ENCODE peak calls at places on chromosomes 4 and X, in nine cellular contexts. A, F, C, K, D, P, B, U and I are unnamed samples.

GRCh38 chrX:56761167-56761566 is 32.1 kb downstream of the NBDY start:
- DNase-seq in U (no peak), P (no peak), B (peak; percentile 76), K (no peak), A (no peak), D (no peak), C (no peak), F (no peak), I (no peak)

GRCh38 chrX:57516491-57516890 is 75.3 kb upstream of the ZXDB start:
- DNase-seq in K (no peak), A (no peak), U (no peak), P (no peak), D (no peak), B (no peak), C (no peak), F (no peak), I (no peak)

GRCh38 chr4:85707591-85707990 is 232.6 kb downstream of the ARHGAP24 start:
- DNase-seq in P (no peak), B (no peak), A (no peak), F (no peak), K (no peak), C (no peak), U (no peak), D (no peak), I (no peak)

GRCh38 chrX:41153453-41153852 is 68.2 kb downstream of the USP9X start:
- DNase-seq in K (no peak), C (peak; percentile 19), D (no peak), P (no peak), B (no peak), A (no peak), F (no peak), U (no peak), I (no peak)

GRCh38 chrX:356385-357034 is 30.2 kb downstream of the PPP2R3B start:
- DNase-seq in D (no peak), B (peak; percentile 69), U (no peak), F (no peak), A (no peak), P (no peak), K (peak; percentile 7), C (no peak), I (peak; percentile 40)

GRCh38 chrX:153831435-153832150 is 1.2 kb upstream of the PDZD4 start:
- DNase-seq in U (no peak), C (no peak), K (no peak), B (no peak), F (no peak), A (no peak), P (no peak), D (no peak), I (no peak)

GRCh38 chr4:52979821-52980590 is 117.9 kb downstream of the RASL11B start:
- DNase-seq in P (no peak), B (no peak), A (no peak), K (no peak), C (no peak), D (no peak), U (no peak), F (no peak), I (peak; percentile 12)

GRCh38 chrX:136674270-136674986 is 26.5 kb downstream of the CD40LG start:
- DNase-seq in P (no peak), C (no peak), U (no peak), A (peak; percentile 57), D (peak; percentile 53), F (no peak), B (no peak), K (no peak), I (no peak)

GRCh38 chrX:24371391-24371972 is 11.0 kb downstream of the SUPT20HL1 start:
- DNase-seq in P (peak; percentile 67), U (peak; percentile 44), F (peak; percentile 63), C (peak; percentile 78), B (no peak), D (peak; percentile 48), K (no peak), A (peak; percentile 44), I (peak; percentile 59)

DNA sequence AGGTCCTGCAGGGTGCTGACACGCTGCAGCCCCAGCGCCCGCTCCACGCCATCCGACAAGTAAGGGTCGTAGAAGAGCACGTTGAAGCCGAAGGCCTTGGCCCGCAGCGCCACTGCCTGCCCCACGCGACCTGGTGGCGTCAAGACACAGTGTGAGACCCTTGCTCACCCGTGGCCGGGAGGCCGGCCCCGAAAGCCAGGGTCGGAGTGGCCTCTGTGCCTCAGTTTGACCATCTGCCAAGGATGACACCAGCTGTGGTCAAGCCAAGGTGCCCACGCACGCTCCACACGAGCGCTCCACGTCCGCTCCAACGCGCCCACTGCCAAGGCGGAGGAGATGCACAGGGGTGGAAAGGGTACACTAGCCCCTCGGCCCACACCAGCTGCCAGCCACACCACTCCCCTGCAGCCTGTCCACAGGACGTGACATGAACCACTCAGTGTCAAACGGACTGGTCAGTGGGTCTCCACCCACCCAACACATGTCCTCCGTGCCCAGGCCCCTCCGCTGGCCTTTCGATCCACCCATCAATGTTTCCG is 32.8 kb downstream of the CTBP1 start:
- DNase-seq in U (no peak), B (no peak), C (no peak), F (no peak), A (no peak), D (no peak), P (no peak), K (no peak), I (no peak)
- H3K4me1 ChIP-seq in U (peaks cover 11% of the 10 kb centered on the region), B (peaks cover 40% of the 10 kb centered on the region), C (no peaks in the 10 kb centered on the region), F (peaks cover 7% of the 10 kb centered on the region), A (peaks cover 19% of the 10 kb centered on the region), D (peaks cover 33% of the 10 kb centered on the region), P (no peaks in the 10 kb centered on the region), K (peaks cover 13% of the 10 kb centered on the region), I (no peaks in the 10 kb centered on the region)

GRCh38 chr4:151666501-151666900 is 94.3 kb downstream of the GATB start:
- DNase-seq in P (no peak), D (no peak), C (no peak), A (no peak), B (no peak), U (no peak), K (no peak), F (no peak), I (no peak)
- H3K4me1 ChIP-seq in P (peaks cover 1% of the 10 kb centered on the region), D (no peaks in the 10 kb centered on the region), C (no peaks in the 10 kb centered on the region), A (no peaks in the 10 kb centered on the region), B (no peaks in the 10 kb centered on the region), U (peaks cover 3% of the 10 kb centered on the region), K (no peaks in the 10 kb centered on the region), F (no peaks in the 10 kb centered on the region), I (no peaks in the 10 kb centered on the region)

DNA sequence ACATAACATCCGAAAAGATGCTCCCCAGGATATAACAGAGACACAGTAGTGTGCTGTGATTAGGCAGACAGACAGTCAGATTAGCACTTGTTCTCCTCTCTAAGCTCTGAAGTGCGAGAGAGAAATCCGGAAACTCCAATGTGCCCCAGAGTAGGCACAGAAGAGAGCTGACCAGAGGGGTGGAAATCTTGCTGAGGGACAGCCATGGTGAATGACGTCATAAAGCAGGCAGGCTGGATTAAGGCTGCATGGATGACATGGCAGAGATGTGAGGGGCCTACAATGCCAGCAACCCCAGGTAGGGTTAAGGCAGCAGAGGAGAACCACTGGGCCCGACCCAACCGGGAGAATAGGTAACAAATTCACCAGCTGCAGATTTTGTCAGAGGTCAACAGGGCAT is 53.3 kb downstream of the MEPE start:
- DNase-seq in A (no peak), C (no peak), F (no peak), K (no peak), P (no peak), D (no peak), U (no peak), B (no peak), I (no peak)
- H3K4me1 ChIP-seq in A (no peaks in the 10 kb centered on the region), C (no peaks in the 10 kb centered on the region), F (no peaks in the 10 kb centered on the region), K (no peaks in the 10 kb centered on the region), P (no peaks in the 10 kb centered on the region), D (no peaks in the 10 kb centered on the region), U (no peaks in the 10 kb centered on the region), B (no peaks in the 10 kb centered on the region), I (no peaks in the 10 kb centered on the region)

GRCh38 chrX:115591856-115592842 is 31.2 kb downstream of the PLS3 start:
- DNase-seq in F (no peak), P (no peak), C (no peak), A (no peak), K (no peak), B (no peak), D (no peak), U (no peak), I (peak; percentile 71)
- H3K4me1 ChIP-seq in F (peaks cover 7% of the 10 kb centered on the region), P (no peaks in the 10 kb centered on the region), C (no peaks in the 10 kb centered on the region), A (no peaks in the 10 kb centered on the region), K (peaks cover 12% of the 10 kb centered on the region), B (no peaks in the 10 kb centered on the region), D (no peaks in the 10 kb centered on the region), U (no peaks in the 10 kb centered on the region), I (peaks cover 75% of the 10 kb centered on the region)